ENCODE peak calls at places on chromosomes 6 and 20, in six cellular contexts. One of them, this sample, is unnamed.

GRCh38 chr6:124684621-124685020 is 277.6 kb upstream of the RNF217 start:
- DNase-seq in HFFc6: no peak
- DNase-seq in HS-5: peak
- DNase-seq in epithelial cell of esophagus: no peak
- DNase-seq in lower lobe of right lung: no peak
- DNase-seq in stimulated activated CD4-positive, alpha-beta T cell treated with anti-CD3 and anti-CD28 coated beads, Interleukin-4, amount 100 ng/mL, for 48 hours: no peak
- DNase-seq in this sample: no peak

GRCh38 chr20:18011482-18011881 is 42.7 kb downstream of the MGME1 start:
- DNase-seq in HFFc6: no peak
- DNase-seq in HS-5: no peak
- DNase-seq in epithelial cell of esophagus: no peak
- DNase-seq in lower lobe of right lung: no peak
- DNase-seq in stimulated activated CD4-positive, alpha-beta T cell treated with anti-CD3 and anti-CD28 coated beads, Interleukin-4, amount 100 ng/mL, for 48 hours: no peak
- DNase-seq in this sample: no peak

GRCh38 chr6:96837138-96837971 is at the start of gene GPR63:
- DNase-seq in HFFc6: peak
- DNase-seq in HS-5: peak
- DNase-seq in epithelial cell of esophagus: peak
- DNase-seq in lower lobe of right lung: peak
- DNase-seq in stimulated activated CD4-positive, alpha-beta T cell treated with anti-CD3 and anti-CD28 coated beads, Interleukin-4, amount 100 ng/mL, for 48 hours: peak
- DNase-seq in this sample: peak

GRCh38 chr20:49394264-49394663 is 88.2 kb downstream of the KCNB1 start:
- DNase-seq in HFFc6: no peak
- DNase-seq in HS-5: no peak
- DNase-seq in epithelial cell of esophagus: no peak
- DNase-seq in lower lobe of right lung: no peak
- DNase-seq in stimulated activated CD4-positive, alpha-beta T cell treated with anti-CD3 and anti-CD28 coated beads, Interleukin-4, amount 100 ng/mL, for 48 hours: no peak
- DNase-seq in this sample: no peak

GRCh38 chr20:59123677-59124060 is 40.0 kb upstream of the ZNF831 start:
- DNase-seq in HFFc6: no peak
- DNase-seq in HS-5: no peak
- DNase-seq in epithelial cell of esophagus: no peak
- DNase-seq in lower lobe of right lung: no peak
- DNase-seq in stimulated activated CD4-positive, alpha-beta T cell treated with anti-CD3 and anti-CD28 coated beads, Interleukin-4, amount 100 ng/mL, for 48 hours: no peak
- DNase-seq in this sample: no peak

GRCh38 chr20:14235355-14235754 is 102.1 kb downstream of the FLRT3 start:
- DNase-seq in HFFc6: peak
- DNase-seq in HS-5: peak
- DNase-seq in epithelial cell of esophagus: peak
- DNase-seq in lower lobe of right lung: no peak
- DNase-seq in stimulated activated CD4-positive, alpha-beta T cell treated with anti-CD3 and anti-CD28 coated beads, Interleukin-4, amount 100 ng/mL, for 48 hours: no peak
- DNase-seq in this sample: peak

GRCh38 chr6:95417856-95418255 is 159.5 kb upstream of the MANEA start:
- DNase-seq in HFFc6: no peak
- DNase-seq in HS-5: no peak
- DNase-seq in epithelial cell of esophagus: no peak
- DNase-seq in lower lobe of right lung: no peak
- DNase-seq in stimulated activated CD4-positive, alpha-beta T cell treated with anti-CD3 and anti-CD28 coated beads, Interleukin-4, amount 100 ng/mL, for 48 hours: no peak
- DNase-seq in this sample: no peak

GRCh38 chr20:1894471-1894950 is 696 bp upstream of the SIRPA start:
- DNase-seq in HFFc6: peak
- DNase-seq in HS-5: no peak
- DNase-seq in epithelial cell of esophagus: peak
- DNase-seq in lower lobe of right lung: no peak
- DNase-seq in stimulated activated CD4-positive, alpha-beta T cell treated with anti-CD3 and anti-CD28 coated beads, Interleukin-4, amount 100 ng/mL, for 48 hours: no peak
- DNase-seq in this sample: peak

GRCh38 chr6:157770946-157771345 is 52.1 kb upstream of the SNX9 start:
- DNase-seq in HFFc6: peak
- DNase-seq in HS-5: peak
- DNase-seq in epithelial cell of esophagus: peak
- DNase-seq in lower lobe of right lung: no peak
- DNase-seq in stimulated activated CD4-positive, alpha-beta T cell treated with anti-CD3 and anti-CD28 coated beads, Interleukin-4, amount 100 ng/mL, for 48 hours: no peak
- DNase-seq in this sample: peak

GRCh38 chr20:33133616-33133941 is 34.4 kb upstream of the BPIFA2 start:
- DNase-seq in HFFc6: no peak
- DNase-seq in HS-5: no peak
- DNase-seq in epithelial cell of esophagus: no peak
- DNase-seq in lower lobe of right lung: no peak
- DNase-seq in stimulated activated CD4-positive, alpha-beta T cell treated with anti-CD3 and anti-CD28 coated beads, Interleukin-4, amount 100 ng/mL, for 48 hours: no peak
- DNase-seq in this sample: no peak

GRCh38 chr6:126955621-126956020 is 162.8 kb upstream of the RSPO3 start:
- DNase-seq in HFFc6: no peak
- DNase-seq in HS-5: no peak
- DNase-seq in epithelial cell of esophagus: peak
- DNase-seq in lower lobe of right lung: no peak
- DNase-seq in stimulated activated CD4-positive, alpha-beta T cell treated with anti-CD3 and anti-CD28 coated beads, Interleukin-4, amount 100 ng/mL, for 48 hours: no peak
- DNase-seq in this sample: peak

GRCh38 chr6:20620043-20620442 is 85.8 kb downstream of the CDKAL1 start:
- DNase-seq in HFFc6: no peak
- DNase-seq in HS-5: peak
- DNase-seq in epithelial cell of esophagus: peak
- DNase-seq in lower lobe of right lung: no peak
- DNase-seq in stimulated activated CD4-positive, alpha-beta T cell treated with anti-CD3 and anti-CD28 coated beads, Interleukin-4, amount 100 ng/mL, for 48 hours: no peak
- DNase-seq in this sample: no peak

GRCh38 chr20:51498765-51499540 is 43.6 kb downstream of the NFATC2 start:
- DNase-seq in HFFc6: no peak
- DNase-seq in HS-5: no peak
- DNase-seq in epithelial cell of esophagus: no peak
- DNase-seq in lower lobe of right lung: no peak
- DNase-seq in stimulated activated CD4-positive, alpha-beta T cell treated with anti-CD3 and anti-CD28 coated beads, Interleukin-4, amount 100 ng/mL, for 48 hours: no peak
- DNase-seq in this sample: no peak

GRCh38 chr20:20710847-20711315 is 1.6 kb downstream of the RALGAPA2 start:
- DNase-seq in HFFc6: no peak
- DNase-seq in HS-5: no peak
- DNase-seq in epithelial cell of esophagus: peak
- DNase-seq in lower lobe of right lung: peak
- DNase-seq in stimulated activated CD4-positive, alpha-beta T cell treated with anti-CD3 and anti-CD28 coated beads, Interleukin-4, amount 100 ng/mL, for 48 hours: no peak
- DNase-seq in this sample: no peak

GRCh38 chr6:33088931-33089640 is 13.3 kb downstream of the HLA-DPB1 start:
- DNase-seq in HFFc6: no peak
- DNase-seq in HS-5: no peak
- DNase-seq in epithelial cell of esophagus: no peak
- DNase-seq in lower lobe of right lung: no peak
- DNase-seq in stimulated activated CD4-positive, alpha-beta T cell treated with anti-CD3 and anti-CD28 coated beads, Interleukin-4, amount 100 ng/mL, for 48 hours: no peak
- DNase-seq in this sample: no peak

GRCh38 chr6:159929819-159930218 is 39.0 kb downstream of the MAS1 start:
- DNase-seq in HFFc6: no peak
- DNase-seq in HS-5: no peak
- DNase-seq in epithelial cell of esophagus: peak
- DNase-seq in lower lobe of right lung: no peak
- DNase-seq in stimulated activated CD4-positive, alpha-beta T cell treated with anti-CD3 and anti-CD28 coated beads, Interleukin-4, amount 100 ng/mL, for 48 hours: peak
- DNase-seq in this sample: no peak

GRCh38 chr6:158049055-158050028 is 67.7 kb downstream of the SYNJ2 start:
- DNase-seq in HFFc6: no peak
- DNase-seq in HS-5: no peak
- DNase-seq in epithelial cell of esophagus: peak
- DNase-seq in lower lobe of right lung: peak
- DNase-seq in stimulated activated CD4-positive, alpha-beta T cell treated with anti-CD3 and anti-CD28 coated beads, Interleukin-4, amount 100 ng/mL, for 48 hours: no peak
- DNase-seq in this sample: no peak

GRCh38 chr20:24452498-24453133 is 16.8 kb upstream of the SYNDIG1 start:
- DNase-seq in HFFc6: no peak
- DNase-seq in HS-5: no peak
- DNase-seq in epithelial cell of esophagus: no peak
- DNase-seq in lower lobe of right lung: no peak
- DNase-seq in stimulated activated CD4-positive, alpha-beta T cell treated with anti-CD3 and anti-CD28 coated beads, Interleukin-4, amount 100 ng/mL, for 48 hours: no peak
- DNase-seq in this sample: no peak

GRCh38 chr6:111566873-111567517 is 38.7 kb downstream of the TRAF3IP2 start:
- DNase-seq in HFFc6: no peak
- DNase-seq in HS-5: no peak
- DNase-seq in epithelial cell of esophagus: no peak
- DNase-seq in lower lobe of right lung: no peak
- DNase-seq in stimulated activated CD4-positive, alpha-beta T cell treated with anti-CD3 and anti-CD28 coated beads, Interleukin-4, amount 100 ng/mL, for 48 hours: no peak
- DNase-seq in this sample: peak

GRCh38 chr6:8939615-8940014 is 504.3 kb upstream of the SLC35B3 start:
- DNase-seq in HFFc6: no peak
- DNase-seq in HS-5: no peak
- DNase-seq in epithelial cell of esophagus: no peak
- DNase-seq in lower lobe of right lung: no peak
- DNase-seq in stimulated activated CD4-positive, alpha-beta T cell treated with anti-CD3 and anti-CD28 coated beads, Interleukin-4, amount 100 ng/mL, for 48 hours: no peak
- DNase-seq in this sample: no peak

GRCh38 chr6:111253999-111254778 is 166.9 kb downstream of the SLC16A10 start:
- DNase-seq in HFFc6: no peak
- DNase-seq in HS-5: no peak
- DNase-seq in epithelial cell of esophagus: no peak
- DNase-seq in lower lobe of right lung: no peak
- DNase-seq in stimulated activated CD4-positive, alpha-beta T cell treated with anti-CD3 and anti-CD28 coated beads, Interleukin-4, amount 100 ng/mL, for 48 hours: no peak
- DNase-seq in this sample: no peak

GRCh38 chr6:34108159-34108558 is 37.7 kb downstream of the GRM4 start:
- DNase-seq in HFFc6: no peak
- DNase-seq in HS-5: no peak
- DNase-seq in epithelial cell of esophagus: no peak
- DNase-seq in lower lobe of right lung: no peak
- DNase-seq in stimulated activated CD4-positive, alpha-beta T cell treated with anti-CD3 and anti-CD28 coated beads, Interleukin-4, amount 100 ng/mL, for 48 hours: no peak
- DNase-seq in this sample: no peak

GRCh38 chr6:28207244-28208179 is 17.6 kb upstream of the ZSCAN9 start:
- DNase-seq in HFFc6: no peak
- DNase-seq in HS-5: no peak
- DNase-seq in epithelial cell of esophagus: peak
- DNase-seq in lower lobe of right lung: no peak
- DNase-seq in stimulated activated CD4-positive, alpha-beta T cell treated with anti-CD3 and anti-CD28 coated beads, Interleukin-4, amount 100 ng/mL, for 48 hours: no peak
- DNase-seq in this sample: peak

GRCh38 chr20:46512943-46513844 is at the start of gene ZNF334:
- DNase-seq in HFFc6: peak
- DNase-seq in HS-5: no peak
- DNase-seq in epithelial cell of esophagus: peak
- DNase-seq in lower lobe of right lung: peak
- DNase-seq in stimulated activated CD4-positive, alpha-beta T cell treated with anti-CD3 and anti-CD28 coated beads, Interleukin-4, amount 100 ng/mL, for 48 hours: peak
- DNase-seq in this sample: peak

GRCh38 chr6:2478200-2478599 is 232.8 kb upstream of the GMDS start:
- DNase-seq in HFFc6: no peak
- DNase-seq in HS-5: no peak
- DNase-seq in epithelial cell of esophagus: peak
- DNase-seq in lower lobe of right lung: no peak
- DNase-seq in stimulated activated CD4-positive, alpha-beta T cell treated with anti-CD3 and anti-CD28 coated beads, Interleukin-4, amount 100 ng/mL, for 48 hours: no peak
- DNase-seq in this sample: peak

GRCh38 chr6:129686941-129687627 is 22.9 kb downstream of the ARHGAP18 start:
- DNase-seq in HFFc6: peak
- DNase-seq in HS-5: no peak
- DNase-seq in epithelial cell of esophagus: peak
- DNase-seq in lower lobe of right lung: no peak
- DNase-seq in stimulated activated CD4-positive, alpha-beta T cell treated with anti-CD3 and anti-CD28 coated beads, Interleukin-4, amount 100 ng/mL, for 48 hours: peak
- DNase-seq in this sample: peak

GRCh38 chr20:1328680-1329330 is at the start of gene SDCBP2:
- DNase-seq in HFFc6: no peak
- DNase-seq in HS-5: no peak
- DNase-seq in epithelial cell of esophagus: peak
- DNase-seq in lower lobe of right lung: peak
- DNase-seq in stimulated activated CD4-positive, alpha-beta T cell treated with anti-CD3 and anti-CD28 coated beads, Interleukin-4, amount 100 ng/mL, for 48 hours: no peak
- DNase-seq in this sample: no peak

GRCh38 chr6:39430968-39431523 is 108.5 kb upstream of the KCNK16 start:
- DNase-seq in HFFc6: no peak
- DNase-seq in HS-5: no peak
- DNase-seq in epithelial cell of esophagus: peak
- DNase-seq in lower lobe of right lung: peak
- DNase-seq in stimulated activated CD4-positive, alpha-beta T cell treated with anti-CD3 and anti-CD28 coated beads, Interleukin-4, amount 100 ng/mL, for 48 hours: no peak
- DNase-seq in this sample: no peak

GRCh38 chr6:129096651-129097290 is 213.8 kb downstream of the LAMA2 start:
- DNase-seq in HFFc6: no peak
- DNase-seq in HS-5: no peak
- DNase-seq in epithelial cell of esophagus: no peak
- DNase-seq in lower lobe of right lung: no peak
- DNase-seq in stimulated activated CD4-positive, alpha-beta T cell treated with anti-CD3 and anti-CD28 coated beads, Interleukin-4, amount 100 ng/mL, for 48 hours: no peak
- DNase-seq in this sample: no peak

This sample was measured in astrocyte.